ENCODE peak calls at places on chromosomes 7 and 10, in five cellular contexts. W, Q, A, C and T are unnamed samples.

GRCh38 chr10:21517134-21517982 is 8.1 kb downstream of the SKIDA1 start:
- DNase-seq in W (peak), Q (no peak), A (no peak), C (peak), T (no peak)

GRCh38 chr10:70492786-70493659 is 14.5 kb downstream of the PALD1 start:
- DNase-seq in W (no peak), Q (no peak), A (no peak), C (no peak), T (no peak)

GRCh38 chr7:65279795-65280194 is 93.9 kb upstream of the ZNF92 start:
- DNase-seq in W (no peak), Q (no peak), A (no peak), C (no peak), T (no peak)

GRCh38 chr7:36047254-36047653 is 105.8 kb upstream of the EEPD1 start:
- DNase-seq in W (no peak), Q (no peak), A (no peak), C (no peak), T (no peak)

GRCh38 chr7:47483604-47484273 is 98.2 kb downstream of the TNS3 start:
- DNase-seq in W (no peak), Q (no peak), A (no peak), C (no peak), T (no peak)

GRCh38 chr7:133003052-133003910 is 78.6 kb downstream of the CHCHD3 start:
- DNase-seq in W (no peak), Q (no peak), A (no peak), C (no peak), T (no peak)

GRCh38 chr7:115066050-115066449 is 144.2 kb downstream of the MDFIC start:
- DNase-seq in W (no peak), Q (no peak), A (no peak), C (no peak), T (no peak)

GRCh38 chr7:19561121-19561805 is 147.6 kb downstream of the POLR1F start:
- DNase-seq in W (no peak), Q (no peak), A (no peak), C (peak), T (peak)

GRCh38 chr7:155009570-155010157 is 6.7 kb upstream of the PAXIP1 start:
- DNase-seq in W (no peak), Q (no peak), A (no peak), C (peak), T (no peak)

GRCh38 chr10:122931088-122931958 is 20.9 kb downstream of the FAM24A start:
- DNase-seq in W (no peak), Q (no peak), A (no peak), C (no peak), T (no peak)

GRCh38 chr7:27143022-27143949 is at the start of gene HOXA5:
- DNase-seq in W (no peak), Q (no peak), A (peak), C (peak), T (peak)

GRCh38 chr10:16941865-16942264 is 124.6 kb upstream of the RSU1 start:
- DNase-seq in W (no peak), Q (no peak), A (no peak), C (peak), T (no peak)

GRCh38 chr7:18354686-18355085 is 140.9 kb upstream of the HDAC9 start:
- DNase-seq in W (no peak), Q (no peak), A (no peak), C (no peak), T (no peak)

GRCh38 chr10:119663866-119664698 is 12.9 kb downstream of the BAG3 start:
- DNase-seq in W (no peak), Q (no peak), A (no peak), C (no peak), T (no peak)

GRCh38 chr7:74256446-74257408 is 2.5 kb upstream of the RFC2 start:
- DNase-seq in W (no peak), Q (peak), A (no peak), C (no peak), T (no peak)

GRCh38 chr7:98322331-98323260 is 41.1 kb downstream of the BRI3 start:
- DNase-seq in W (no peak), Q (no peak), A (no peak), C (no peak), T (no peak)

GRCh38 chr10:86500846-86501245 is 20.7 kb downstream of the WAPL start:
- DNase-seq in W (no peak), Q (no peak), A (no peak), C (peak), T (no peak)

GRCh38 chr7:120792861-120793130 is 65.1 kb downstream of the TSPAN12 start:
- DNase-seq in W (no peak), Q (no peak), A (peak), C (peak), T (no peak)

GRCh38 chr10:48806282-48806681 is 121.6 kb downstream of the WDFY4 start:
- DNase-seq in W (no peak), Q (no peak), A (no peak), C (no peak), T (no peak)

GRCh38 chr10:96367470-96367869 is 8.7 kb upstream of the OPALIN start:
- DNase-seq in W (no peak), Q (no peak), A (no peak), C (no peak), T (no peak)

GRCh38 chr7:144494355-144494754 is 90.9 kb upstream of the NOBOX start:
- DNase-seq in W (no peak), Q (no peak), A (no peak), C (no peak), T (no peak)

GRCh38 chr7:157079116-157079515 is 59.6 kb upstream of the UBE3C start:
- DNase-seq in W (no peak), Q (no peak), A (no peak), C (no peak), T (no peak)
- H3K4me3 ChIP-seq in W (no peak), Q (no peak), A (no peak), C (no peak), T (no peak)

GRCh38 chr7:141071260-141071854 is 2.5 kb upstream of the TMEM178B start:
- DNase-seq in W (peak), Q (no peak), A (no peak), C (peak), T (no peak)

GRCh38 chr7:141071855-141072547 is 1.9 kb upstream of the TMEM178B start:
- DNase-seq in W (no peak), Q (no peak), A (no peak), C (no peak), T (no peak)

GRCh38 chr7:141073173-141073640 is 657 bp upstream of the TMEM178B start:
- DNase-seq in W (peak), Q (no peak), A (no peak), C (peak), T (no peak)

GRCh38 chr7:141073641-141074161 is at the start of gene TMEM178B:
- DNase-seq in W (no peak), Q (no peak), A (no peak), C (no peak), T (no peak)

DNA sequence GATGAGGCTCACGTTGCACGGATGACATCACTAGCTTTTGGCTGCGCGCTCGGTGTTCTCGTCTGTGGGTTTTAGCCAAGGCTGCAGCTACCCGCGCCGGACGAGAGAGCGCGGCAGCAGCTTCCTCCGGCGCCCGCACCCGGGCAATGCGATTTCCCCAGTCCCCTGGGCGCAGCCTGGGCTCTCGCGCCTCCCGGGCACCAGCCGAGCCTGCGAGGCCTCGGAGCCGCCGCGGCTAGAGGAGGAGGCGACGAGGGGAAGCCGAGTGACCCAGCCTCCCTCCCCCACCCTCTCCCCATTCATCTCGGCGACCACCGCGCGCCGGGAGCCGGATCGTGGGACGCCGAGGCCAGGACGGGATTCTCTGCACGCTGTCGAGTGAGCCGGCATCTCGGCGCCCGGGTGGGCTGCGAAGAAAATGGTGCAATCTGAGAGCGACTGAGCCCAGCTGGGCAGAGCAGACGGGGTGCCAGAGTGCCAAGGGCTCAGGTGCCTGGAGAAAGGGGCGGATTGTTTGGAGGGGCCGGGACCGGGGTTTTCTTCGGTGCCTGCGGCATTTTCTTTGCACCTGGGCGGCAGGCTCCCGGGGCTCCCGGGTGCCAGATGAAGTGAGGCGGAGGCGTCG is 1.2 kb upstream of the TMEM178B start:
- DNase-seq in W (peak), Q (peak), A (peak), C (peak), T (peak)
- TF ChIP-seq CTCF in W (no peak), Q (no peak), A (no peak), C (no peak), T (peak)

GRCh38 chr7:128917061-128917460 is 6.6 kb upstream of the KCP start:
- DNase-seq in W (no peak), Q (no peak), A (no peak), C (no peak), T (no peak)

GRCh38 chr7:128916643-128916915 is 6.1 kb upstream of the KCP start:
- DNase-seq in W (no peak), Q (no peak), A (no peak), C (no peak), T (no peak)

GRCh38 chr7:128914566-128915151 is 4.2 kb upstream of the KCP start:
- DNase-seq in W (no peak), Q (no peak), A (no peak), C (no peak), T (no peak)

GRCh38 chr7:128915271-128915819 is 4.8 kb upstream of the KCP start:
- DNase-seq in W (no peak), Q (no peak), A (no peak), C (no peak), T (no peak)

GRCh38 chr7:128915841-128916642 is 5.5 kb upstream of the KCP start:
- DNase-seq in W (no peak), Q (no peak), A (no peak), C (no peak), T (no peak)
- H3K4me3 ChIP-seq in W (no peak), Q (no peak), A (no peak), C (peak), T (no peak)

DNA sequence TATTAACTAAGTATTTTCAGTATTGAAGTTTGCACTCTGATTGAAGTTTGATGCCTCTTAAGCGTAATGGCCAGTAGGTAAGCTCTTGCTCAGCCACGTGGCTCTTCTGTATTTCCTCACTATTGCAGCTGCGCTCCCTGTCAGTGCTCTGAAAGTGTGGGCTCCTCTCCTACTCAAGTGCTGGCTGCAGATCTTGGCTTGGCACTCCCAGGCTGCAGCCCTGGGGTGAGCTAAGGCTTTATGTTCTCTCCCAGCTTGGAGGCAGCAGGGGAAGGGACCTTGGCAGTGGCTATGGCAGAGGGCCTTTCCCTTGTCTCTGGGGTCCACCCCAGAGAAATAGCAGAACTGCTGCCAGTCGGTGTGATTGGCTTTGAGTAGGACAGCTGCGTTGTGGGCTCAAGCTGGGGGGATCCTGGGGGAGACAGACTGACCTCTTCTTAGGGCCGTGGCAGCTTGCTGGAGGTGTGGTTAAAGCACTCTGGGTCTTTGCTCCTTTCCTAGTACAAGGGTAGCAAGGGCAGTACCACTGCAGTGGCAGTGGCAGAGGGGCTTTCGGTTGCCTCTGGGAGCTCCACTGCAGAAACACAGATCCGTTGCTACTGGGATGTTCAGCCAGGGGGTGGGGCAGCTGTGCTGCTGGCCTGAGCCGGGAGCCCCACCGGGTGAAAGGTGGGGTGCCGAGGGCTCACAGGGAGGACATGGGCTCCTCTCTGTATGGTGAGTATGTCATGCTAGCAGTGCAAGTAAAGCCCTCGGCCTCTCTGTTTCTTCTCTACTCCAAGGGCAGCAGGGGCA is 100.5 kb downstream of the GLCCI1 start:
- DNase-seq in W (no peak), Q (no peak), A (no peak), C (no peak), T (no peak)
- TF ChIP-seq CTCF in W (no peak), Q (no peak), A (no peak), C (no peak), T (no peak)

DNA sequence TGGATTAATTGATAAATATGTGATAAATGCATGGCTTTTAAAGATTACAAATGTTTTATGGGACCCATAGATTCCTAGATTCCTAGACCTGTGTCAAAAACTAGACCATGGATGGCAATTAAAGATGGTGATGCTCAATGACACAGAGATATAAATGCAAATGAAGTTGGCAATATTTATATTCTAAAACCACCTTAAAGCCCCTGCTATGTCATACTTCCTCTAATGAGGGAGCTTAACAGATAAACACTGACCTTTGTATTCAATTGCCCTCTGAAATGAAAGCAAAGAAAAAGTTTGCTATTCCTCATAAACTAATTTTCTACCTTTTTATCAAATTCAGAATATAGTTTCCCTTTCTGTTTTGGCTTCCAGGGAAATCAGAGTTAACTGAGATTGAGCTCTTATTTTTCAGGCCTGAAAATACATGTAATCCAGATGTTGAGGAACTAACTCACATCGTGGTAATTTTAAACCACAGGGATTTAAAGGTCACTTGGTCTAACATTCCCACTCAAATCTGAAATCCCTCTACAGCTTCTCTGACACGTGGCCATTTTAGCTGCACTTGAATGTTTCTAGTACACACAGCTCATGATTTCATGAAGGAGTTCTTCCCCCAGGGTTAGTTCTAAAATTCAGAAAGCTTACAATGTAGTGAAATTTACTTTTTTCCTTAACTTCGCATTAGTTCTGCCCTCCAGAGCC is 38.0 kb upstream of the ABCB5 start:
- DNase-seq in W (no peak), Q (no peak), A (no peak), C (no peak), T (no peak)
- H3K4me3 ChIP-seq in W (no peak), Q (no peak), A (no peak), C (no peak), T (no peak)

GRCh38 chr7:6432786-6433185 is 15.0 kb downstream of the DAGLB start:
- DNase-seq in W (no peak), Q (no peak), A (no peak), C (no peak), T (no peak)

GRCh38 chr7:6425948-6426347 is 21.8 kb downstream of the DAGLB start:
- DNase-seq in W (no peak), Q (no peak), A (no peak), C (no peak), T (no peak)

GRCh38 chr7:6433814-6434630 is 13.7 kb downstream of the DAGLB start:
- DNase-seq in W (no peak), Q (no peak), A (no peak), C (no peak), T (no peak)

GRCh38 chr7:6430974-6431373 is 16.8 kb downstream of the DAGLB start:
- DNase-seq in W (no peak), Q (no peak), A (no peak), C (no peak), T (no peak)

GRCh38 chr7:6430271-6430940 is 17.3 kb downstream of the DAGLB start:
- DNase-seq in W (no peak), Q (no peak), A (no peak), C (peak), T (no peak)
- TF ChIP-seq CTCF in W (no peak), Q (peak), A (peak), C (peak), T (peak)

GRCh38 chr7:100891555-100891954 is 2.0 kb upstream of the UFSP1 start:
- DNase-seq in W (no peak), Q (no peak), A (peak), C (peak), T (no peak)

GRCh38 chr7:100888988-100889760 is at the start of gene UFSP1:
- DNase-seq in W (no peak), Q (no peak), A (no peak), C (no peak), T (no peak)

GRCh38 chr7:100889761-100890639 is 485 bp upstream of the UFSP1 start:
- DNase-seq in W (peak), Q (peak), A (peak), C (peak), T (peak)

GRCh38 chr7:100892364-100893317 is 3.0 kb downstream of the ACHE start:
- DNase-seq in W (peak), Q (no peak), A (no peak), C (no peak), T (no peak)

GRCh38 chr7:100890640-100891521 is 1.4 kb upstream of the UFSP1 start:
- DNase-seq in W (peak), Q (no peak), A (no peak), C (peak), T (no peak)
- H3K4me3 ChIP-seq in W (peak), Q (peak), A (peak), C (peak), T (peak)

GRCh38 chr7:85038466-85038865 is 148.4 kb downstream of the SEMA3D start:
- DNase-seq in W (no peak), Q (no peak), A (no peak), C (no peak), T (no peak)

GRCh38 chr7:85039196-85039923 is 147.5 kb downstream of the SEMA3D start:
- DNase-seq in W (no peak), Q (no peak), A (no peak), C (no peak), T (no peak)

GRCh38 chr7:85046512-85046911 is 140.3 kb downstream of the SEMA3D start:
- DNase-seq in W (no peak), Q (no peak), A (no peak), C (no peak), T (no peak)

DNA sequence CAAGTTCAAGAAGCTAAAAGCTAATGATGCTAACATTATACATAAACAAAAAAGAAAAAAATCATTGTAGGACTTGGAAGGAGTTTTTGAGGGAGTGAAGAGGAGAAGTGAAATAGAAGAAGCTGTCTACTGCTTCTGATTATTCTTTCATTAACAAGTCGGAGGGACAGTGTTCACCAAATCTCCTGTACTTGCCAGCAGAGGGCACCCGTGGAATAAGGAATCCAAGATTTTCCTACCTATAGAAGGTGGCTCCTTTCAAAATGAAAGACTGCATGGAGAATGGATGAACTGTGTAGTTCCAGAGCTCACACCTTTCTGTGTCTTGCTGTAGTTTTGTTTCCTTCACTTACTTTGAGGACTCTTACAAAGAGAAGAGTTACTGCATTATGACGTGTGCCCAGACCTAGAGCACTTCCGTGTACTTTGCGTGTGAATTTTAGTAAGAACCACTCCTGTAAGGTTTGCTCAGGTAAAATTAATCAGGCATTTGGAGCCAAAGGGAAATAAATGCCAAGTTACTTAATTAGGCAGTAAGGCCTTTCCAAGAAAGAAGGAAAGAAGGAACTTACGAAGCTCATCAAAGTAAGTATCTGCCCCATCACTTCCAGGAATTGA is 145.1 kb downstream of the SEMA3D start:
- DNase-seq in W (peak), Q (peak), A (peak), C (peak), T (peak)
- TF ChIP-seq CTCF in W (peak), Q (peak), A (peak), C (peak), T (peak)

GRCh38 chr7:134855467-134855866 is 76.0 kb downstream of the CALD1 start:
- DNase-seq in W (no peak), Q (no peak), A (no peak), C (no peak), T (no peak)
- H3K4me3 ChIP-seq in W (no peak), Q (no peak), A (no peak), C (no peak), T (no peak)